ENCODE peak calls at places on chromosomes 5 and 9, in seven cellular contexts. L is upper lobe of right lung; F is CD8-positive, alpha-beta T cell; Z is uterus; P is H9; U is stomach; N is heart left ventricle. B is an unnamed sample. For H3K4me1, the result is how much of the 10 kb centered on the place peaks cover.

GRCh38 chr5:77984587-77984986 is 208.4 kb upstream of the TBCA start:
- DNase-seq in P (no peak), Z (no peak), N (no peak), F (no peak), U (no peak), L (no peak), B (no peak)

GRCh38 chr5:120236360-120236759 is 227.7 kb upstream of the PRR16 start:
- DNase-seq in P (no peak), L (no peak), F (no peak), U (no peak), Z (no peak), N (no peak), B (no peak)

GRCh38 chr5:50667079-50667652 is 729 bp downstream of the PARP8 start:
- DNase-seq in F (peak), L (peak), N (peak), Z (peak), P (peak), U (peak), B (peak)

GRCh38 chr5:168756517-168757391 is 177.6 kb upstream of the PANK3 start:
- DNase-seq in L (no peak), Z (no peak), N (no peak), U (no peak), P (no peak), F (no peak), B (no peak)

GRCh38 chr9:135404451-135405144 is 75.0 kb upstream of the PPP1R26 start:
- DNase-seq in Z (no peak), U (no peak), F (no peak), N (no peak), L (no peak), P (no peak), B (no peak)

GRCh38 chr9:79129865-79130480 is 441.8 kb upstream of the TLE4 start:
- DNase-seq in N (peak), P (no peak), U (peak), Z (peak), L (no peak), F (no peak), B (peak)

GRCh38 chr9:87594218-87594617 is 96.6 kb downstream of the DAPK1 start:
- DNase-seq in L (no peak), U (no peak), N (no peak), F (no peak), Z (no peak), P (no peak), B (no peak)

GRCh38 chr5:103648086-103648485 is 85.5 kb upstream of the NUDT12 start:
- DNase-seq in Z (no peak), P (no peak), F (no peak), L (no peak), N (no peak), U (no peak), B (no peak)

GRCh38 chr5:71651554-71651953 is 64.4 kb downstream of the MCCC2 start:
- DNase-seq in Z (no peak), P (no peak), U (no peak), L (no peak), N (no peak), F (no peak), B (no peak)

GRCh38 chr5:93676707-93677106 is 64.7 kb downstream of the POU5F2 start:
- DNase-seq in N (no peak), P (no peak), Z (no peak), F (no peak), L (no peak), U (no peak), B (no peak)

GRCh38 chr5:180670586-180671359 is 21.4 kb upstream of the FLT4 start:
- DNase-seq in U (peak), L (no peak), P (peak), F (peak), N (peak), Z (no peak), B (peak)

GRCh38 chr5:50476549-50476948 is 35.5 kb upstream of the EMB start:
- DNase-seq in N (no peak), F (no peak), U (no peak), L (no peak), P (no peak), Z (no peak), B (no peak)

GRCh38 chr9:89079421-89079820 is 88.2 kb downstream of the S1PR3 start:
- DNase-seq in U (no peak), Z (no peak), N (no peak), L (no peak), F (no peak), P (no peak), B (no peak)

GRCh38 chr9:7965091-7965490 is 165.5 kb upstream of the DMAC1 start:
- DNase-seq in F (no peak), L (no peak), P (no peak), N (no peak), Z (no peak), U (no peak), B (no peak)

GRCh38 chr9:7967093-7967827 is 167.7 kb upstream of the DMAC1 start:
- DNase-seq in P (no peak), F (no peak), L (no peak), U (no peak), N (no peak), Z (no peak), B (no peak)

GRCh38 chr9:7968642-7969041 is 169.1 kb upstream of the DMAC1 start:
- DNase-seq in P (no peak), Z (no peak), L (no peak), F (no peak), U (no peak), N (no peak), B (no peak)

GRCh38 chr9:7970666-7971335 is 171.2 kb upstream of the DMAC1 start:
- DNase-seq in P (no peak), U (no peak), L (no peak), N (no peak), Z (no peak), F (no peak), B (no peak)

GRCh38 chr9:7967851-7968250 is 168.3 kb upstream of the DMAC1 start:
- DNase-seq in N (no peak), U (no peak), Z (no peak), L (no peak), F (no peak), P (no peak), B (no peak)
- TF ChIP-seq CTCF in N (no peak), U (no peak), Z (no peak), L (no peak), F (no peak), P (no peak), B (no peak)

DNA sequence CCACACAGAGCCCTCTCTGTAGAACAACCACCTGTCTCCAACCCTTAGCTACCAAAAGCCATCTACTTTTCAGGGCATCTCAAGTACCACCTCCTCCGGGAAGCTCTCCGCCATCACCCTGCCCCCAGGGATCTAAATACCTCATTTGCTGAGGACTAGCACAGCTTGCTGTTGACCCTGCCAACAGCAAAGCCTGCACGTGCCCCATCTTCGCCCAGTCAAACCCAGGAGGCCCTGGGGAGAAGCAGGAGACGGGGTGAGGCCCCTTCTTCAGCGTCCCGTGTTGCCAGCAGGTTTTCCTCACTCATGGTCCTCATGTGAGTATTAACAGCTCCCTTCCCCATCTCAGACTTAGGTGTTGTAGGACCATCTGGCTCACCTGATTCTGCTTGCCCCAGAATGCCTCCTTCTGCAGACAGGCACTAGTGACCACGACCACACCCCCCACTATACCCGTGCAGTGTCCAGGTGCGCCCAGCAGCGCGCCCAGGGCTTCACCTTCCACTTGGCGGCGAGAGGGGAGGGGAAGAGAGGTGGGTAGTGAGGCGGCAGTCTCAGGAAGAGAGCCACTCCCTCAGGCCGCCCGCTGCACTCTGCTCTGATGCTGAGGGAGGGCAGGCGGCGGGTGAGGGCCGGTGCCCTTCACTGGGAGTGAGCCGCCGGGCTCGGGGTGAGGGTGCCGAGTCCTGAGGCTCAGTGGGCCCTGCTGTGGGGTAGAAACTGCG is 11.1 kb downstream of the VAV2 start:
- DNase-seq in P (no peak), U (no peak), N (no peak), L (peak), F (no peak), Z (no peak), B (peak)
- H3K4me1 ChIP-seq in P (under half), U (under half), N (under half), L (under half), F (under half), Z (under half), B (under half)

GRCh38 chr9:127785023-127785932 is 556 bp upstream of the CDK9 start:
- DNase-seq in N (peak), L (peak), U (peak), Z (peak), F (peak), P (peak), B (peak)

GRCh38 chr9:127789179-127789578 is 3.3 kb downstream of the CDK9 start:
- DNase-seq in U (no peak), N (no peak), P (no peak), F (no peak), L (no peak), Z (no peak), B (peak)

GRCh38 chr9:127785933-127786772 is at the start of gene CDK9:
- DNase-seq in Z (peak), N (peak), L (peak), P (peak), U (peak), F (peak), B (peak)

GRCh38 chr9:127788337-127789011 is 2.6 kb downstream of the CDK9 start:
- DNase-seq in U (no peak), L (no peak), N (no peak), P (no peak), Z (no peak), F (no peak), B (no peak)

GRCh38 chr9:127786773-127787123 is 914 bp downstream of the CDK9 start:
- DNase-seq in P (no peak), U (no peak), N (no peak), F (no peak), L (no peak), Z (no peak), B (no peak)
- TF ChIP-seq CTCF in P (peak), U (no peak), N (peak), F (peak), L (peak), Z (peak), B (peak)

GRCh38 chr5:14189680-14190079 is 46.5 kb downstream of the TRIO start:
- DNase-seq in U (no peak), Z (no peak), N (no peak), F (no peak), P (no peak), L (no peak), B (no peak)

GRCh38 chr5:14193496-14193895 is 50.4 kb downstream of the TRIO start:
- DNase-seq in P (no peak), L (no peak), F (no peak), N (no peak), U (no peak), Z (no peak), B (no peak)

GRCh38 chr5:14188778-14189177 is 45.6 kb downstream of the TRIO start:
- DNase-seq in L (no peak), Z (no peak), F (no peak), U (no peak), N (no peak), P (no peak), B (no peak)

GRCh38 chr5:14190194-14191164 is 47.3 kb downstream of the TRIO start:
- DNase-seq in L (no peak), F (no peak), N (no peak), U (no peak), Z (peak), P (no peak), B (no peak)

DNA sequence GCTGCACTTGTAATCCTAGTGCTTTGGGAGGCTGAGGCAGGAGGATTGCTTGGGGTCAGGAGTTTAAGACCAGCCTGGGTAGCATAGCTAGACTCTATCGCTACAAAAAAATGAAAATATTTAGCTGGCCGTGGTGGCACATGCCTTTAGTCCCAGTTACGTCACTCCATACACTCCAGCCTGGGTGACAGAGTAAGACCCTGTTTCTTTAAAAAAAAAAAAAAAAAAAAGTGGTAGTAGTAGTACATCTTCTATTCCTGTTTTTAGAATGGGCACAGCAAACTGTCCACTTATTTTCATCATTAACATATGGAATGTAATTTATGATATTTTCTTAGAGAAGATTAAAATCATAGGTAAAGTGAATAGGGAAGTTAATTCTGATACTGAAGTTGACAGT is 48.2 kb downstream of the TRIO start:
- DNase-seq in F (no peak), N (no peak), U (no peak), L (no peak), P (no peak), Z (no peak), B (no peak)
- H3K4me1 ChIP-seq in F (under half), N (half or more), U (under half), L (under half), P (under half), Z (under half), B (under half)

DNA sequence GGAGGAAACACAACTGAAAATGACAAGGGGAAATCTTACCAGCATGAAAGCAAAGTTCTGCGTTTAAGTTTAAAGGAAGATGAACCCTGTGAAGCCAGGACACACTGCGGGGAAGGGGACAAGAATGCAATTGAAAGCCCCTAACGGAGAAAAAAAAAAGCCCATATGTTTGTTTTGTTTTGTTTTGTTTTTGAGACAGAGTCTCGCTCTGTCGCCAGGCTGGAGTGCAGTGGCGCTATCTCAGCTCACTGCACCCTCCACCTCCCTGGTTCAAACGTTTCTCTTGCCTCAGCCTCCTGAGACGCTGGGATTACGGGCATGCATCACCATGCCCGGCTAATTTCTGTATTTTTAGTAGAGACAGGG is 2.9 kb downstream of the STK10 start:
- DNase-seq in F (peak), L (no peak), U (no peak), N (no peak), Z (no peak), P (no peak), B (no peak)
- TF ChIP-seq CTCF in F (no peak), L (no peak), U (no peak), N (no peak), Z (no peak), P (no peak), B (no peak)

DNA sequence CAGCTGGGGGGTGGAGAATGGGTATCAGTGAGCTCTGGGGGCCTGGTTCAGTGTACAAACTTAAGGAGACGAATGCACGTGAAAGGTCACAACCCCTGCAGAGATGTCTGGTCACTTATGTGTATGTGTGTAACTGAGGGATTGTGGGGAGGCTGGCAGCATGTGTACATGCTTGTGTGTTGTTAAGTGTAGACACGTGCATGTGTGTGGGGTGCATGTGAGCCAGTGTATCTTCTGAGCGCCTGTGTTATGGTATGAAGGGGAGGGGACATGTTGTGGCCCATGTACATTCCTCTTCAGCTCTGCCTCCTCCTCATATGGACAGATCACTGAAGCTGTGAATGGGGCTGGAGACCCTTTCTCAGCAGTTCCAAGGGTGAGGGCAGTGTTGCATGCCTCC is 2.0 kb downstream of the TMEM8B start:
- DNase-seq in Z (no peak), N (no peak), U (no peak), F (no peak), L (no peak), P (no peak), B (no peak)
- H3K4me1 ChIP-seq in Z (under half), N (half or more), U (half or more), F (under half), L (under half), P (under half), B (under half)

GRCh38 chr5:144385597-144385996 is 214.9 kb downstream of the KCTD16 start:
- DNase-seq in Z (no peak), P (no peak), U (no peak), N (no peak), F (no peak), L (no peak), B (no peak)

GRCh38 chr5:144394036-144394435 is 223.4 kb downstream of the KCTD16 start:
- DNase-seq in F (no peak), Z (no peak), N (no peak), U (no peak), L (no peak), P (no peak), B (no peak)

GRCh38 chr5:144386315-144386714 is 215.6 kb downstream of the KCTD16 start:
- DNase-seq in P (no peak), F (no peak), N (no peak), Z (no peak), U (no peak), L (no peak), B (no peak)

GRCh38 chr5:144391044-144391443 is 220.4 kb downstream of the KCTD16 start:
- DNase-seq in N (no peak), L (no peak), F (no peak), Z (no peak), U (no peak), P (no peak), B (no peak)

DNA sequence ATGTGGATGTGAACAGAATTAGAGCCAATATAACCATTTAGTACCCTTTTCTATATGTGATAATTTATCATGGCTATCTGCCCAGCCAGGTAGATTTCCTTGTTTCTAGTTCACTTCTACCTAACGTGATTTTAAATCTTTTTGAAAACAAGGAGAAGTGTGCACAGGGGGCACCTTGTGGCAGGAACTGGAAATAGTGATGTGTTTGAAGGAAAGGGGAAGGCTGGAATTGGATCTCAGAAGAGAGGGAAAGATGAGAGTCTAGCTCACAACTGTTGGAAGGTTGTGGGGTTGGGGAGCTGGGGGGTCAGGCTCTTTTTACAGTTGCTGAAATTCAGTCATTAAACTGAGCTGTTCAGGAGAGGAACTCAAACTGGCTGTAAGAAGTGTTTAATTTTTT is 219.5 kb downstream of the KCTD16 start:
- DNase-seq in Z (no peak), U (peak), P (peak), F (no peak), L (no peak), N (no peak), B (no peak)
- TF ChIP-seq CTCF in Z (no peak), U (peak), P (peak), F (no peak), L (no peak), N (no peak), B (no peak)